ENCODE peak calls at places on chromosomes 6 and 20, in six cellular contexts. J, K, I, H, Y and O are unnamed samples.

GRCh38 chr20:54980321-54980960 is 505.0 kb downstream of the DOK5 start:
- DNase-seq in J (no peak), K (peak; percentile 0), I (no peak), H (no peak), Y (peak; percentile 77), O (no peak)

GRCh38 chr20:58699246-58700107 is 6.9 kb downstream of the NPEPL1 start:
- DNase-seq in J (no peak), K (no peak), I (no peak), H (peak; percentile 19), Y (no peak), O (no peak)

GRCh38 chr6:13688692-13689196 is 22.9 kb downstream of the RANBP9 start:
- DNase-seq in J (no peak), K (no peak), I (no peak), H (no peak), Y (no peak), O (no peak)

GRCh38 chr6:130183271-130184222 is 39.2 kb downstream of the SAMD3 start:
- DNase-seq in J (no peak), K (peak; percentile 83), I (no peak), H (no peak), Y (no peak), O (no peak)

GRCh38 chr6:26233608-26234420 is 131.2 kb upstream of the BTN3A2 start:
- DNase-seq in J (peak; percentile 37), K (peak; percentile 91), I (no peak), H (peak; percentile 70), Y (peak; percentile 78), O (no peak)

GRCh38 chr6:47741807-47742206 is 40.0 kb upstream of the OPN5 start:
- DNase-seq in J (peak; percentile 37), K (no peak), I (no peak), H (peak; percentile 30), Y (no peak), O (no peak)

GRCh38 chr6:25971187-25971811 is 8.7 kb downstream of the TRIM38 start:
- DNase-seq in J (peak; percentile 47), K (no peak), I (peak; percentile 86), H (peak; percentile 96), Y (no peak), O (peak; percentile 87)

GRCh38 chr20:46150982-46151381 is 32.9 kb downstream of the CD40 start:
- DNase-seq in J (no peak), K (no peak), I (no peak), H (no peak), Y (no peak), O (no peak)

GRCh38 chr6:122285292-122285913 is 114.0 kb upstream of the HSF2 start:
- DNase-seq in J (no peak), K (no peak), I (no peak), H (no peak), Y (no peak), O (no peak)

GRCh38 chr6:12637960-12638641 is 78.5 kb upstream of the PHACTR1 start:
- DNase-seq in J (peak; percentile 14), K (peak; percentile 35), I (peak; percentile 74), H (peak; percentile 60), Y (peak; percentile 77), O (peak; percentile 14)

GRCh38 chr20:31967830-31968249 is at the start of gene XKR7:
- DNase-seq in J (no peak), K (peak; percentile 49), I (no peak), H (no peak), Y (no peak), O (no peak)

GRCh38 chr20:17650301-17650761 is 31.7 kb downstream of the RRBP1 start:
- DNase-seq in J (no peak), K (no peak), I (no peak), H (no peak), Y (no peak), O (no peak)

GRCh38 chr6:52176550-52176949 is 9.6 kb upstream of the IL17A start:
- DNase-seq in J (no peak), K (no peak), I (no peak), H (no peak), Y (no peak), O (no peak)

GRCh38 chr6:134619789-134620188 is 301.9 kb upstream of the SGK1 start:
- DNase-seq in J (no peak), K (no peak), I (peak; percentile 84), H (peak; percentile 52), Y (no peak), O (no peak)

GRCh38 chr6:9461161-9461560 is 953.7 kb downstream of the TFAP2A start:
- DNase-seq in J (no peak), K (no peak), I (no peak), H (no peak), Y (no peak), O (no peak)

GRCh38 chr20:10540636-10541493 is 105.8 kb downstream of the SLX4IP start:
- DNase-seq in J (no peak), K (no peak), I (peak; percentile 89), H (peak; percentile 91), Y (no peak), O (peak; percentile 50)

GRCh38 chr20:1312904-1313235 is 16.1 kb downstream of the SDCBP2 start:
- DNase-seq in J (no peak), K (no peak), I (no peak), H (no peak), Y (no peak), O (no peak)

GRCh38 chr20:41650221-41650948 is 32.2 kb upstream of the CHD6 start:
- DNase-seq in J (no peak), K (no peak), I (no peak), H (no peak), Y (no peak), O (no peak)

GRCh38 chr20:53872561-53873248 is 197.7 kb downstream of the BCAS1 start:
- DNase-seq in J (no peak), K (peak; percentile 86), I (peak; percentile 28), H (no peak), Y (no peak), O (no peak)
- H3K4me3 ChIP-seq in J (no peak overlapping the region), K (peak overlapping the region; percentile 83), I (peak overlapping the region; percentile 9), H (no peak overlapping the region), Y (no peak overlapping the region), O (no peak overlapping the region)

GRCh38 chr6:27495386-27496135 is 22.7 kb upstream of the ZNF184 start:
- DNase-seq in J (peak; percentile 37), K (peak; percentile 48), I (peak; percentile 92), H (peak; percentile 83), Y (no peak), O (peak; percentile 70)
- H3K4me3 ChIP-seq in J (peak overlapping the region; percentile 26), K (peak overlapping the region; percentile 0), I (peak overlapping the region; percentile 81), H (peak overlapping the region; percentile 72), Y (no peak overlapping the region), O (peak overlapping the region; percentile 64)

GRCh38 chr6:167151648-167152047 is 6.1 kb downstream of the GPR31 start:
- DNase-seq in J (no peak), K (no peak), I (no peak), H (no peak), Y (no peak), O (no peak)

GRCh38 chr6:167154895-167155294 is 2.9 kb downstream of the GPR31 start:
- DNase-seq in J (no peak), K (no peak), I (no peak), H (no peak), Y (no peak), O (no peak)

GRCh38 chr6:167154291-167154690 is 3.5 kb downstream of the GPR31 start:
- DNase-seq in J (no peak), K (no peak), I (no peak), H (no peak), Y (no peak), O (no peak)

GRCh38 chr6:167152858-167153257 is 4.9 kb downstream of the GPR31 start:
- DNase-seq in J (no peak), K (no peak), I (no peak), H (no peak), Y (peak; percentile 52), O (no peak)

GRCh38 chr6:167153523-167153959 is 4.2 kb downstream of the GPR31 start:
- DNase-seq in J (no peak), K (peak; percentile 14), I (peak; percentile 12), H (peak; percentile 51), Y (peak; percentile 53), O (no peak)
- H3K4me3 ChIP-seq in J (no peak overlapping the region), K (peak overlapping the region; percentile 58), I (peak overlapping the region; percentile 22), H (peak overlapping the region; percentile 34), Y (peak overlapping the region; percentile 52), O (no peak overlapping the region)

DNA sequence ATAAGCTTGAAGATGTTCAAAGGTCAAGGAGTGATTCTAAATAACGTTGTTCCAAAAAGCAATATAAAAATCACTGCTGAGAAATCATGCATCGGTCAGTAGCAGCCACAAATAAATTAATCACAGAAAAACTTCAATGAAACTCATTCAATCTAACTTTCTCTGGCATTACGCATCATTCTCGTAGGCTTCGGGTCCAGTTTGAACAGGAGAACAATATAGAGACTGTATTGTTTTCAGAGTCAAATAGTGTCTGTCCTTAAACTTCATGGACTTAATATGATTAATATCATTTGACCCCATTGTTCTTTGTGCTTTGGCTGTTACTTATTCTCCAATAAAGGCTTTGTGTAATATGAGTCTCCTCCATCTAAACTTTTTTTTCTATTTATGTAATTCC is 200.4 kb downstream of the C6orf118 start:
- DNase-seq in J (no peak), K (no peak), I (no peak), H (no peak), Y (no peak), O (no peak)
- H3K4me3 ChIP-seq in J (no peak overlapping the region), K (no peak overlapping the region), I (no peak overlapping the region), H (no peak overlapping the region), Y (no peak overlapping the region), O (no peak overlapping the region)

GRCh38 chr6:44133003-44133931 is 5.9 kb downstream of the TMEM63B start:
- DNase-seq in J (peak; percentile 52), K (no peak), I (no peak), H (peak; percentile 52), Y (no peak), O (no peak)
- H3K4me3 ChIP-seq in J (no peak overlapping the region), K (no peak overlapping the region), I (peak overlapping the region; percentile 17), H (no peak overlapping the region), Y (peak overlapping the region; percentile 24), O (no peak overlapping the region)

DNA sequence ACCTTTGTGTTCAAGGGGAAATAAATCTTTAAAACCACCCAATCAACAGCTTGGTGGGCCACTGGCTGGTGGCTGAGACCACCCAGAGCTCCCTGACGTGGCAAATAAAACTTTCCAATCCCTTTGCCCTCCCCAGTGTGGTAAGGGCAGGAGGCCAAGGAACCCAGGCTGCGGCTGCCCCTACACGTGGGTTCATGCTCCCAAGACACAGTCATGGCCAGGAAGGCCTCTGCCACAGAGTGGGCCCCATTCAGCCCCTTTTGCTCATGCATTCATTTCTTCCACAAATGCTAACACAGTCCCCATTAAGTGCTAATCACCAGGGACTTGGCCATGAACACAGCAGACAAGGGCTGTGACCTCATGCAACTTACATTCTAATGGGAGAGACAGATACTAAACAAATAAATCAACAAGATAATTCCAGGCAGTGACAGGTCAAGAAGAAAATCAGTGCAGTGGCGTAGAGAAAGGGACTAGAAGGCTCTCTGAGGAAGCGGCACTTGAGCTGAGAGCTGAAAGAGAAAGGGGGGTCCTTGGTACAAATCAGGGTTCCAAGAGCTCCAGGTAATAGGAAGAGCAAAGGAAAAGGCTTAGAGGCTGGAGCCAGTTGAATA is 13.8 kb downstream of the PREX1 start:
- DNase-seq in J (no peak), K (no peak), I (no peak), H (no peak), Y (no peak), O (no peak)
- H3K4me3 ChIP-seq in J (no peak overlapping the region), K (peak overlapping the region; percentile 56), I (no peak overlapping the region), H (no peak overlapping the region), Y (no peak overlapping the region), O (no peak overlapping the region)